ENCODE peak calls at places on chromosomes 1 and 21, in eight cellular contexts. I, Z, C, M, H, F, X and K are unnamed samples. For H3K27me3, the result is how much of the 10 kb centered on the place peaks cover.

GRCh38 chr1:231032963-231033362 is 7.1 kb downstream of the FAM89A start:
- DNase-seq in I (no peak), H (no peak), F (no peak), X (no peak), Z (no peak), C (no peak), M (no peak), K (no peak)

GRCh38 chr1:237032029-237032428 is 10.0 kb upstream of the RYR2 start:
- DNase-seq in X (no peak), H (no peak), C (no peak), F (no peak), M (no peak), I (no peak), Z (no peak), K (peak)

GRCh38 chr1:16229976-16230740 is 6.8 kb downstream of the CPLANE2 start:
- DNase-seq in I (no peak), M (no peak), Z (no peak), F (no peak), H (no peak), X (no peak), C (no peak), K (peak)

GRCh38 chr1:117611121-117611601 is 5.3 kb downstream of the TENT5C start:
- DNase-seq in C (no peak), M (no peak), F (no peak), I (no peak), H (peak), X (no peak), Z (no peak), K (no peak)

GRCh38 chr1:55694297-55694696 is 479.1 kb upstream of the USP24 start:
- DNase-seq in X (no peak), H (peak), F (peak), Z (peak), I (peak), M (no peak), C (no peak), K (no peak)

GRCh38 chr1:36304970-36305914 is 926 bp upstream of the SH3D21 start:
- DNase-seq in H (no peak), F (no peak), I (no peak), X (peak), M (no peak), Z (peak), C (no peak), K (no peak)

GRCh38 chr1:36149973-36150295 is 648 bp upstream of the TRAPPC3 start:
- DNase-seq in Z (no peak), C (no peak), F (no peak), H (no peak), I (no peak), X (no peak), M (no peak), K (no peak)

GRCh38 chr21:34640858-34641257 is 25.9 kb upstream of the RCAN1 start:
- DNase-seq in X (no peak), M (no peak), F (no peak), Z (no peak), C (peak), I (no peak), H (no peak), K (no peak)

GRCh38 chr1:169363046-169363756 is 4.4 kb downstream of the NME7 start:
- DNase-seq in I (no peak), M (no peak), Z (no peak), X (no peak), F (no peak), H (no peak), C (peak), K (no peak)

GRCh38 chr1:3323021-3323790 is 131.3 kb upstream of the ARHGEF16 start:
- DNase-seq in C (no peak), X (peak), H (no peak), I (peak), Z (no peak), M (no peak), F (no peak), K (peak)

GRCh38 chr1:183505338-183506089 is 33.2 kb downstream of the SMG7 start:
- DNase-seq in F (no peak), M (no peak), H (no peak), I (no peak), X (no peak), Z (no peak), C (no peak), K (no peak)

GRCh38 chr1:61776091-61776490 is 33.8 kb downstream of the PATJ start:
- DNase-seq in H (no peak), X (no peak), I (no peak), Z (no peak), M (no peak), C (no peak), F (no peak), K (no peak)

GRCh38 chr1:174892016-174892415 is 107.7 kb upstream of the CACYBP start:
- DNase-seq in X (no peak), M (no peak), Z (no peak), H (no peak), F (no peak), C (no peak), I (no peak), K (peak)

GRCh38 chr1:232472485-232473041 is 157.4 kb downstream of the SIPA1L2 start:
- DNase-seq in H (no peak), M (no peak), X (no peak), I (no peak), F (no peak), Z (no peak), C (peak), K (no peak)

GRCh38 chr1:40650075-40650474 is 15.4 kb downstream of the RIMS3 start:
- DNase-seq in C (no peak), M (no peak), Z (no peak), X (no peak), F (peak), I (no peak), H (peak), K (peak)

GRCh38 chr1:46043491-46044017 is 88.9 kb downstream of the PIK3R3 start:
- DNase-seq in F (no peak), I (no peak), M (no peak), Z (no peak), C (no peak), H (no peak), X (peak), K (peak)

GRCh38 chr1:53376041-53376461 is 48.2 kb upstream of the LRP8 start:
- DNase-seq in I (no peak), C (no peak), H (no peak), X (no peak), F (peak), M (no peak), Z (peak), K (peak)

GRCh38 chr1:85289207-85289847 is 12.9 kb upstream of the BCL10 start:
- DNase-seq in F (no peak), X (no peak), C (peak), Z (no peak), I (no peak), H (no peak), M (no peak), K (no peak)

GRCh38 chr1:18240906-18241305 is 133.3 kb downstream of the IGSF21 start:
- DNase-seq in F (no peak), C (no peak), Z (no peak), I (no peak), M (no peak), X (peak), H (no peak), K (no peak)

GRCh38 chr1:74199504-74199903 is 1.5 kb downstream of the FPGT start:
- DNase-seq in I (no peak), F (no peak), M (no peak), Z (no peak), H (no peak), C (no peak), X (no peak), K (no peak)

GRCh38 chr1:112026018-112026417 is 36.5 kb upstream of the KCND3 start:
- DNase-seq in H (no peak), I (no peak), C (no peak), Z (no peak), X (no peak), F (no peak), M (no peak), K (no peak)

GRCh38 chr1:23619299-23620188 is 60.2 kb upstream of the ID3 start:
- DNase-seq in X (peak), I (peak), M (peak), F (peak), H (no peak), Z (no peak), C (no peak), K (peak)

GRCh38 chr1:117138556-117138955 is 17.0 kb upstream of the TRIM45 start:
- DNase-seq in F (no peak), C (no peak), M (no peak), H (no peak), I (no peak), X (no peak), Z (no peak), K (no peak)

GRCh38 chr1:119633575-119634325 is 14.3 kb downstream of the ZNF697 start:
- DNase-seq in F (no peak), M (no peak), Z (no peak), X (no peak), C (no peak), H (no peak), I (no peak), K (no peak)

GRCh38 chr1:119632103-119632490 is 16.0 kb downstream of the ZNF697 start:
- DNase-seq in Z (no peak), M (no peak), I (no peak), C (no peak), H (no peak), F (no peak), X (no peak), K (no peak)

GRCh38 chr1:119632836-119633235 is 15.2 kb downstream of the ZNF697 start:
- DNase-seq in H (no peak), X (no peak), C (no peak), F (no peak), Z (no peak), I (no peak), M (no peak), K (no peak)

GRCh38 chr1:119631433-119632102 is 16.5 kb downstream of the ZNF697 start:
- DNase-seq in F (peak), I (peak), M (no peak), Z (peak), H (peak), C (no peak), X (peak), K (peak)

DNA sequence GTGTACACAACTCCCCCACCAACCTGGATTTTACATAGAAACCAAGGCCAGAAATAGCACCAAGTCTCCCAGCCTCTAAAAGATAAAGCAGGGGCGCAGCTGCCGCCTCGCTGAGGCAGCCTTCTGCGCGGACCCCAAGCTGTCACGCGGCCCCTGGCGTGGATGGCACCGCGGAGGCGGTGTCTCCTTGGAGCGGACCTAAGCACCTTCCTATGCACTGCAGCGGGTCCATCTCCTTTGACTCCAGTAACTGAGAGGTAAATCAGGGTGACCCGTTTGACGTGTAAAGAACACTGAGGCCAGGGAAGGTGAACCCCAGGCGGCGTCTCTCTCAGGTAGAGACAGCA is 17.0 kb downstream of the ZNF697 start:
- DNase-seq in I (no peak), C (no peak), X (no peak), M (no peak), H (no peak), Z (peak), F (no peak), K (no peak)
- H3K4me3 ChIP-seq in I (no peak), C (peak), X (peak), M (no peak), H (no peak), Z (peak), F (peak), K (no peak)

DNA sequence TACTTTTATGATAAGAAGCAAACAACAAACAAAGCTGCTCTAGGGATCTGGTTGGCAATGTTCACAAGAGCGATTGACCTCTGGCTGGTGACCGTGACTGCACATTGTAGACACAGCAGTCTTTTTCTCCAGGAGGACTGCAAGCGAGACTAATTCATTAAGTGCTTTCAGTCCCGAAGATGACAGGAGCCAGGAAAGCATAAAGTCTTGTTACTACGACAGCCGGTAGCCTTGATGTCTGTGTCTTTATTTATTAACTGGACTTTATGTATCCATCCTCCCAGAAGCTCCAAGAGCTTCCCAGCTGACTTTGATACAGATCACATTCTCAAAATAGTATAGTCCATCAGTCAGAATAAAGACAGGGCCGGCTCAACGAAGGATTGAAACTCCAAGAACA is 18.2 kb downstream of the FAM163A start:
- DNase-seq in M (no peak), Z (no peak), H (no peak), I (no peak), C (no peak), X (no peak), F (peak), K (no peak)
- H3K27me3 ChIP-seq in M (under half), Z (under half), H (under half), I (under half), C (under half), X (under half), F (under half), K (under half)

GRCh38 chr1:165844114-165844798 is 16.8 kb downstream of the UCK2 start:
- DNase-seq in C (no peak), M (no peak), F (no peak), Z (no peak), X (no peak), H (no peak), I (no peak), K (no peak)

GRCh38 chr1:165843304-165843703 is 15.9 kb downstream of the UCK2 start:
- DNase-seq in C (no peak), M (no peak), F (no peak), H (no peak), X (no peak), Z (no peak), I (no peak), K (no peak)

GRCh38 chr1:165842363-165843129 is 15.1 kb downstream of the UCK2 start:
- DNase-seq in Z (no peak), F (no peak), X (no peak), C (no peak), M (no peak), H (peak), I (peak), K (no peak)

GRCh38 chr1:165840419-165840818 is 13.0 kb downstream of the UCK2 start:
- DNase-seq in F (no peak), M (no peak), Z (no peak), I (no peak), X (no peak), H (no peak), C (no peak), K (no peak)

DNA sequence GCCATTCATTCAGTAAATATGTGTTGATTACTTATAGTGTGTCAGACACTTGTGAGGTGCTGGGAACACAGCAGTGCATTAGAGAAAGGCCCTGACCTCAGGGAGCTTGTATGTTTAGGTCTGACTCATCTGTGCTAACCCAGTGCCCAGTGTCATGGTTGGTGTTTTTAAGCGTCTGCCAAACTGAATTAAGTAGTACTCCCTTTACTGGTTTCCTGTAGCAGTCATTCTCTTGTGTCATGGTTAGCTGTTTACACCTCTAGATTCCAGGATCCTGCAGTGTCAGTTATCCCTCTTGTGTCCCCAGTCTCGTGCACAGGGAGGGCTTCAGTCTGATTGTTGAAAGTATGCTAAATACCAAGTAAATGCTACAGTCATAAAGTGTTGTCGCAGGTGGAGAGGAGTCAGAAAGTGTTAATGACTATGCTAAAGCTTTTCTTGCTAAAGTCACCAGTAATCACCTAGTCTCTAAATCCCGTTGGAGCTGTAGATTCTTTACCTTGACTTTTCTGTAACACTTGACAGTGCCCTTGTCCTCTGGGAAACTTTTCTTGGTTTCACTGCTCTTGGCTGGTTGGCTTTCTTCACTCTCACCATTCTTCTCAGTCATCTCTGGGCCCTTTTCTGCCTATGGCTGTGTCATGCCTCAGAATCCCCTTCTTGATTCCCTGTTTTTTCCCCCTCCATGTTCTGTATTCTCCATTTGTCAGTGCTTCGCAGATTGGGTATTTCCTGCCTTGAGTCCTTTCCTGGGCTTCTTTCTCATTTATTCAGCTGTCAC is 14.4 kb downstream of the UCK2 start:
- DNase-seq in M (no peak), C (no peak), F (no peak), H (no peak), X (no peak), Z (no peak), I (no peak), K (no peak)
- H3K4me3 ChIP-seq in M (no peak), C (no peak), F (no peak), H (no peak), X (no peak), Z (no peak), I (no peak), K (no peak)

DNA sequence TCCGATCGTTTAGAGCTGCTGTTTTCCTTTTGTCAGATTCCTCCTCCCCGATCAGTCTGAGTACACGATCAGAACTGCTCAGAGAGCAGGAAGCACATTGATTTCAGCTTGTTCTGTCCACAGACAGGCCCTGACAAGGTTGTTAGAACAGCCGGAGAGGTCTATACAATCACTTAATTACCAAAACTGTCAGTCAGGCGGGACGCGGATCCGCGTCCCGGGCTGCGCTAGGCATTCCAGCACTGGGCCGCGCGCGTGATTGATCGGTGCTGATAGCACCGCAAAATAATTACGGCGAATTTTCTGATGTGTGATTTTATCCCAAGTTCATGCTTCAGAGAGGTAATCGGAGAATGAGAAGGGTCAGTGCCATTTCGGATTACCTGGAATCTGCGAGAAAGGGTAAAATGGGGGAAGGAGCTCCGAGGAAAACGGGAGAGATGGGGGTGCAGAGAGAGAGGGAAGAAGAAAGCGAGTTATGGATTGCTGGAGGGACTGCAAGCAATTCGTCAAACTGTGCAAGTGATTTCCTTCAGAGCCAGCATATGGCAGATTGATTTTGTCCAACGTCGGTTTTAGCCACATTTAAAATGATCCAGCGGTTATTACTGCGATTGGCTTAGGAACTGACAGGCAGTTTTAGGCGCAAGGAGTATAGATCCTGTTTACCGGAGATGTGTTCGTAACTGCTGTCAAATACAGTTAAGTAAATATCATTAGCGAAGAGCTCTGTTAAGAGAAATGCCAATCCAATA is 9.0 kb upstream of the BARHL2 start:
- DNase-seq in Z (no peak), H (no peak), I (no peak), X (no peak), M (no peak), F (no peak), C (no peak), K (no peak)
- H3K27me3 ChIP-seq in Z (under half), H (half or more), I (half or more), X (half or more), M (half or more), F (half or more), C (half or more), K (half or more)

GRCh38 chr1:226309398-226310122 is 596 bp upstream of the LIN9 start:
- DNase-seq in M (no peak), C (no peak), H (peak), X (no peak), Z (peak), I (peak), F (no peak), K (no peak)
- H3K4me3 ChIP-seq in M (peak), C (peak), H (peak), X (peak), Z (peak), I (peak), F (peak), K (peak)

GRCh38 chr21:40846566-40847411 is at the start of gene DSCAM:
- DNase-seq in X (no peak), F (peak), H (peak), M (no peak), C (no peak), I (no peak), Z (peak), K (peak)
- H3K27me3 ChIP-seq in X (under half), F (under half), H (half or more), M (under half), C (under half), I (under half), Z (under half), K (under half)

GRCh38 chr1:1273535-1274298 is at the start of gene UBE2J2:
- DNase-seq in C (no peak), X (peak), H (peak), F (peak), I (peak), Z (peak), M (peak), K (peak)

GRCh38 chr1:1268284-1268682 is 5.4 kb downstream of the UBE2J2 start:
- DNase-seq in Z (no peak), C (no peak), I (no peak), M (no peak), H (no peak), F (no peak), X (no peak), K (peak)

GRCh38 chr1:1272341-1273151 is 1.1 kb downstream of the UBE2J2 start:
- DNase-seq in M (no peak), C (no peak), I (peak), X (peak), H (no peak), Z (no peak), F (no peak), K (peak)

GRCh38 chr1:1273152-1273534 is 511 bp downstream of the UBE2J2 start:
- DNase-seq in H (peak), F (no peak), M (no peak), Z (no peak), I (no peak), X (no peak), C (no peak), K (no peak)

GRCh38 chr1:1270813-1271212 is 2.8 kb downstream of the UBE2J2 start:
- DNase-seq in M (no peak), I (no peak), Z (no peak), F (no peak), C (no peak), H (no peak), X (no peak), K (peak)
- H3K4me3 ChIP-seq in M (no peak), I (no peak), Z (no peak), F (no peak), C (no peak), H (no peak), X (no peak), K (no peak)

GRCh38 chr1:234322979-234323378 is 50.3 kb upstream of the COA6 start:
- DNase-seq in I (peak), M (peak), F (no peak), X (peak), Z (peak), C (no peak), H (peak), K (peak)

GRCh38 chr1:234322097-234322496 is 51.2 kb upstream of the COA6 start:
- DNase-seq in C (no peak), F (no peak), M (no peak), Z (no peak), I (no peak), H (no peak), X (no peak), K (no peak)

GRCh38 chr1:234325878-234326492 is 47.3 kb upstream of the COA6 start:
- DNase-seq in C (no peak), H (no peak), F (no peak), X (no peak), M (no peak), Z (no peak), I (no peak), K (no peak)

GRCh38 chr1:234326493-234327366 is 46.5 kb upstream of the COA6 start:
- DNase-seq in M (peak), C (no peak), Z (peak), H (peak), X (peak), I (peak), F (peak), K (peak)

GRCh38 chr1:234324668-234325225 is 48.5 kb upstream of the COA6 start:
- DNase-seq in I (no peak), F (peak), H (no peak), M (no peak), C (no peak), Z (no peak), X (no peak), K (no peak)
- H3K27me3 ChIP-seq in I (under half), F (under half), H (under half), M (under half), C (under half), Z (under half), X (under half), K (under half)